ENCODE peak calls at places on chromosomes 3 and 15, in six cellular contexts. B, X, Q, S, M and O are unnamed samples.

GRCh38 chr3:193970773-193971206 is 165.2 kb upstream of the HES1 start:
- DNase-seq in B (no peak), X (no peak), Q (no peak), S (no peak), M (no peak), O (no peak)

GRCh38 chr3:126522363-126522788 is 1.6 kb upstream of the CHST13 start:
- DNase-seq in B (peak; percentile 21), X (peak; percentile 28), Q (peak; percentile 68), S (peak; percentile 68), M (peak; percentile 21), O (peak; percentile 84)

GRCh38 chr3:187742351-187743171 is 2.7 kb downstream of the BCL6 start:
- DNase-seq in B (no peak), X (no peak), Q (peak; percentile 23), S (no peak), M (no peak), O (peak; percentile 52)

GRCh38 chr15:20340331-20340811 is 201.2 kb downstream of the GOLGA6L6 start:
- DNase-seq in B (no peak), X (no peak), Q (no peak), S (peak; percentile 87), M (no peak), O (no peak)

GRCh38 chr3:177563381-177563780 is 366.1 kb upstream of the TBL1XR1 start:
- DNase-seq in B (no peak), X (no peak), Q (no peak), S (no peak), M (no peak), O (no peak)

GRCh38 chr3:47034868-47035489 is 55.5 kb downstream of the NBEAL2 start:
- DNase-seq in B (no peak), X (no peak), Q (no peak), S (no peak), M (no peak), O (no peak)

GRCh38 chr3:10692039-10692438 is 124.0 kb upstream of the SLC6A11 start:
- DNase-seq in B (no peak), X (no peak), Q (no peak), S (no peak), M (no peak), O (no peak)

GRCh38 chr3:178170698-178171535 is 365.3 kb upstream of the KCNMB2 start:
- DNase-seq in B (no peak), X (peak; percentile 73), Q (peak; percentile 47), S (no peak), M (no peak), O (no peak)

GRCh38 chr15:32879980-32880379 is 162.2 kb downstream of the GREM1 start:
- DNase-seq in B (no peak), X (no peak), Q (no peak), S (no peak), M (no peak), O (no peak)

GRCh38 chr15:44788748-44789147 is 52.4 kb downstream of the TRIM69 start:
- DNase-seq in B (peak; percentile 67), X (no peak), Q (no peak), S (no peak), M (peak; percentile 42), O (no peak)

GRCh38 chr3:37864904-37865303 is 3.2 kb downstream of the CTDSPL start:
- DNase-seq in B (no peak), X (no peak), Q (no peak), S (no peak), M (no peak), O (no peak)

GRCh38 chr15:91408476-91409076 is 308.5 kb downstream of the SV2B start:
- DNase-seq in B (no peak), X (no peak), Q (no peak), S (no peak), M (no peak), O (peak; percentile 26)

GRCh38 chr3:195285403-195285802 is 14.4 kb upstream of the XXYLT1 start:
- DNase-seq in B (no peak), X (no peak), Q (no peak), S (no peak), M (no peak), O (no peak)

GRCh38 chr15:73959012-73959581 is 32.8 kb downstream of the LOXL1 start:
- DNase-seq in B (no peak), X (no peak), Q (no peak), S (no peak), M (no peak), O (no peak)

GRCh38 chr3:136396916-136397315 is 146.8 kb downstream of the PCCB start:
- DNase-seq in B (no peak), X (no peak), Q (no peak), S (no peak), M (no peak), O (no peak)

GRCh38 chr3:17640466-17640865 is 102.0 kb downstream of the TBC1D5 start:
- DNase-seq in B (no peak), X (no peak), Q (no peak), S (no peak), M (no peak), O (no peak)

GRCh38 chr3:197959891-197960693 is at the start of gene LMLN:
- DNase-seq in B (peak; percentile 97), X (peak; percentile 93), Q (peak; percentile 95), S (peak; percentile 98), M (peak; percentile 94), O (peak; percentile 97)

GRCh38 chr3:14793858-14794234 is 24.9 kb upstream of the FGD5 start:
- DNase-seq in B (no peak), X (no peak), Q (no peak), S (no peak), M (no peak), O (no peak)

GRCh38 chr3:171284308-171285075 is 175.7 kb downstream of the TNIK start:
- DNase-seq in B (no peak), X (peak; percentile 78), Q (peak; percentile 85), S (no peak), M (no peak), O (no peak)

GRCh38 chr15:36363335-36363734 is 216.1 kb upstream of the CDIN1 start:
- DNase-seq in B (no peak), X (no peak), Q (no peak), S (no peak), M (no peak), O (no peak)

GRCh38 chr15:72196409-72197044 is 1.1 kb downstream of the GRAMD2A start:
- DNase-seq in B (no peak), X (no peak), Q (no peak), S (no peak), M (no peak), O (no peak)

GRCh38 chr3:117622130-117622841 is 912.7 kb downstream of the TUSC7 start:
- DNase-seq in B (no peak), X (peak; percentile 82), Q (peak; percentile 74), S (no peak), M (no peak), O (no peak)

GRCh38 chr3:66392966-66393485 is 107.8 kb downstream of the LRIG1 start:
- DNase-seq in B (no peak), X (no peak), Q (no peak), S (no peak), M (no peak), O (no peak)